ENCODE peak calls at places on chromosomes 11 and 22, in seven cellular contexts. X is HFFc6, C is cardiac fibroblast, R is suprapubic skin, J is RWPE1, W is adrenal gland, O is MCF 10A. Z is an unnamed sample.

GRCh38 chr11:43712676-43713075 is 32.1 kb downstream of the HSD17B12 start:
- DNase-seq in O (no peak), R (no peak), C (no peak), J (no peak), W (no peak), X (no peak), Z (no peak)

GRCh38 chr22:46098525-46099475 is 51.5 kb upstream of the PPARA start:
- DNase-seq in W (no peak), X (no peak), J (no peak), O (no peak), R (no peak), C (no peak), Z (no peak)

GRCh38 chr22:25759825-25760231 is 17.8 kb downstream of the MYO18B start:
- DNase-seq in W (no peak), X (peak), C (peak), O (peak), J (peak), R (no peak), Z (no peak)

GRCh38 chr11:1555713-1556153 is 16.3 kb downstream of the DUSP8 start:
- DNase-seq in R (peak), X (no peak), W (no peak), O (no peak), C (no peak), J (no peak), Z (no peak)

GRCh38 chr22:41001722-41002122 is 50.5 kb downstream of the RBX1 start:
- DNase-seq in J (peak), O (peak), X (peak), W (no peak), R (no peak), C (peak), Z (no peak)

GRCh38 chr11:47186937-47187681 is 875 bp upstream of the PACSIN3 start:
- DNase-seq in J (peak), R (no peak), C (peak), W (peak), X (no peak), O (no peak), Z (peak)

GRCh38 chr11:34459507-34460162 is 20.9 kb downstream of the CAT start:
- DNase-seq in R (no peak), W (no peak), O (no peak), J (no peak), X (no peak), C (no peak), Z (no peak)

GRCh38 chr11:88695701-88696414 is 358.3 kb upstream of the CTSC start:
- DNase-seq in J (no peak), R (no peak), O (no peak), X (no peak), W (no peak), C (no peak), Z (no peak)

GRCh38 chr11:134445601-134446325 is 33.7 kb upstream of the B3GAT1 start:
- DNase-seq in R (no peak), O (no peak), J (no peak), W (no peak), C (no peak), X (no peak), Z (no peak)

GRCh38 chr11:109939176-109939810 is 153.9 kb upstream of the ZC3H12C start:
- DNase-seq in C (peak), R (no peak), X (peak), W (peak), O (peak), J (peak), Z (peak)

GRCh38 chr11:118615996-118616395 is 8.6 kb downstream of the PHLDB1 start:
- DNase-seq in C (no peak), R (no peak), X (no peak), J (no peak), O (no peak), W (no peak), Z (no peak)

GRCh38 chr11:82356316-82356715 is 377.3 kb downstream of the FAM181B start:
- DNase-seq in J (no peak), X (no peak), W (peak), O (no peak), C (no peak), R (no peak), Z (no peak)

DNA sequence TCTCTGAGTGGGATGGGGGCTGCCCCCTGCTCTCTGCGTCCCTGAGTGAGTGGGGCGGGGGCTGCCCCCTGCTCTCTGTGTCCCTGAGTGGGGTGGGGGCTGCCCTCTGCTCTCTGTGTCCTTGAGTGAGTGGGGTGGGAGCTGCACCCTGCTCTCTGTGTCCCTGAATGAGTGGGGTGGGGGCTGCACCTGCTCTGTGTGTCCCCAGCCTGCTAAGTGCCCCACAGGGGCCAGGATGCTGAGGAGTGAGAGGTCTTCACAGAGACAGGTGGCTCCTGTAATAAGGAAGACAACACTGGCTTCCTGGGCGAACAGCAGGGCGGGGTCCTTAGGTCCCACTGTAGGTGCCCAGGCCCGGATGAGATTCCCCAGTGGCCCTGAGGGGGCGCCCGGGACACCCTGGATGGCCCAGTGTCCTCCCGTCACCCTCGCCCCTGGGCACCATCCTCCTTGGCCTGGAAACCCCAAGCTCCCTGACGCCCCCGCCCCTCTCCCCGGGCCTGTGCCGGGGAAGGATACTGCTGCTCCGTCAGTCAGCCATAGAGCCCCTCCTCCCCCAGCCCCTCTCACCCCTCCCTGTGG is 3.8 kb upstream of the CCDC188 start:
- DNase-seq in W (no peak), J (no peak), X (no peak), C (no peak), R (no peak), O (no peak), Z (no peak)
- TF ChIP-seq CTCF in W (no peak), J (no peak), X (peak), C (no peak), R (no peak), O (no peak), Z (no peak)

GRCh38 chr11:121032546-121032945 is 8.6 kb downstream of the TBCEL start:
- DNase-seq in C (peak), J (no peak), O (no peak), W (no peak), R (no peak), X (no peak), Z (peak)
- TF ChIP-seq CTCF in C (no peak), J (no peak), O (no peak), W (no peak), R (no peak), X (no peak), Z (no peak)

GRCh38 chr11:7892751-7893356 is 38.2 kb downstream of the OR10A6 start:
- DNase-seq in W (no peak), O (peak), R (no peak), X (peak), C (peak), J (peak), Z (peak)
- TF ChIP-seq CTCF in W (peak), O (peak), R (peak), X (peak), C (peak), J (peak), Z (peak)

GRCh38 chr11:85195934-85196333 is 431.2 kb downstream of the DLG2 start:
- DNase-seq in W (no peak), C (no peak), X (no peak), J (no peak), O (no peak), R (no peak), Z (no peak)
- TF ChIP-seq CTCF in W (no peak), C (no peak), X (no peak), J (no peak), O (no peak), R (no peak), Z (no peak)

Z was measured in GM12865.